ENCODE peak calls at places on chromosomes 1 and 21, in six cellular contexts. G, Q, J, T, O and S are unnamed samples.

GRCh38 chr21:35252831-35253230 is 203.7 kb upstream of the RUNX1 start:
- DNase-seq in T (no peak), O (peak), J (peak), Q (no peak), G (no peak), S (no peak)

GRCh38 chr1:99685516-99686180 is 39.7 kb downstream of the PALMD start:
- DNase-seq in T (peak), J (peak), Q (peak), G (no peak), O (peak), S (peak)

GRCh38 chr1:225885336-225885735 is 3.2 kb upstream of the TMEM63A start:
- DNase-seq in Q (peak), J (no peak), T (no peak), O (no peak), G (no peak), S (no peak)

GRCh38 chr1:50308883-50309282 is 114.4 kb downstream of the DMRTA2 start:
- DNase-seq in J (peak), O (peak), Q (no peak), G (no peak), T (no peak), S (peak)

GRCh38 chr1:238061967-238062613 is 171.4 kb upstream of the ZP4 start:
- DNase-seq in G (no peak), J (peak), O (peak), Q (no peak), T (no peak), S (peak)

GRCh38 chr21:34526618-34527290 is 14.7 kb upstream of the KCNE1 start:
- DNase-seq in Q (no peak), O (peak), T (peak), J (peak), G (no peak), S (peak)

GRCh38 chr1:26234644-26235384 is 814 bp downstream of the CEP85 start:
- DNase-seq in Q (no peak), T (no peak), O (peak), G (no peak), J (peak), S (peak)

GRCh38 chr1:152964536-152964935 is 5.9 kb upstream of the SPRR4 start:
- DNase-seq in T (no peak), J (no peak), O (peak), Q (no peak), G (no peak), S (peak)

GRCh38 chr1:43618521-43619313 is 31.2 kb upstream of the KDM4A start:
- DNase-seq in T (no peak), J (no peak), O (no peak), G (no peak), Q (peak), S (no peak)

GRCh38 chr1:23777979-23778814 is at the start of gene PITHD1:
- DNase-seq in T (peak), O (peak), J (peak), G (peak), Q (peak), S (peak)

GRCh38 chr1:226542623-226543103 is 5.9 kb upstream of the STUM start:
- DNase-seq in J (no peak), O (no peak), G (no peak), T (no peak), Q (no peak), S (no peak)

GRCh38 chr1:30174499-30174898 is 548.9 kb downstream of the MATN1 start:
- DNase-seq in J (no peak), G (no peak), T (no peak), O (no peak), Q (no peak), S (no peak)

GRCh38 chr1:30179942-30180543 is 543.3 kb downstream of the MATN1 start:
- DNase-seq in Q (no peak), T (no peak), O (no peak), J (no peak), G (no peak), S (no peak)

GRCh38 chr1:30173560-30173959 is 549.8 kb downstream of the MATN1 start:
- DNase-seq in J (no peak), O (no peak), T (no peak), G (no peak), Q (no peak), S (no peak)

GRCh38 chr1:30172757-30173156 is 550.6 kb downstream of the MATN1 start:
- DNase-seq in O (no peak), Q (no peak), G (no peak), T (no peak), J (no peak), S (no peak)

DNA sequence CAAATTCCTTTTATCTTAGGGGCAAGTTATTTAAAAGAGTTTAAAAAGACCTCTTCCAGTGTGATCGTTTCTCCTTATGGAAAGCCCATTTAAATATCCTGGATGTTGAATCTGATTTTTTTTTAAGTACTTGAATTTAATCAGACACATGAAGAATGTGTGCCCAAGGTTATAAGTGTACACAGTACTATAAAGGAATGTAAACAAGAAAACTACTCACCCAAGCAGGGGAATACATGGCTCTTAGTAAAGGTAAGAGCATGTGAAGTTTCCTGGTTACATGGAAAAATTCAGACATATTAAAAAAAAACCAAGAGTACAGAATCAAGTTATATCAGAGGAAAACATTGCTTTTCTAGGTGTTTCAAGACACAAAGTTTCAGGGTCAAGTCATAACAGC is 546.9 kb downstream of the MATN1 start:
- DNase-seq in J (no peak), O (no peak), Q (no peak), T (no peak), G (no peak), S (no peak)
- H3K27ac ChIP-seq in J (no peak), O (no peak), Q (no peak), T (no peak), G (no peak), S (no peak)

GRCh38 chr1:16204634-16205332 is 7.7 kb downstream of the ARHGEF19 start:
- DNase-seq in Q (no peak), O (peak), T (no peak), G (peak), J (no peak), S (no peak)
- H3K27ac ChIP-seq in Q (no peak), O (no peak), T (no peak), G (no peak), J (no peak), S (peak)

GRCh38 chr1:92786298-92786901 is 1.5 kb upstream of the EVI5 start:
- DNase-seq in G (no peak), T (no peak), Q (no peak), J (no peak), O (no peak), S (no peak)
- H3K27ac ChIP-seq in G (no peak), T (peak), Q (no peak), J (no peak), O (no peak), S (no peak)

DNA sequence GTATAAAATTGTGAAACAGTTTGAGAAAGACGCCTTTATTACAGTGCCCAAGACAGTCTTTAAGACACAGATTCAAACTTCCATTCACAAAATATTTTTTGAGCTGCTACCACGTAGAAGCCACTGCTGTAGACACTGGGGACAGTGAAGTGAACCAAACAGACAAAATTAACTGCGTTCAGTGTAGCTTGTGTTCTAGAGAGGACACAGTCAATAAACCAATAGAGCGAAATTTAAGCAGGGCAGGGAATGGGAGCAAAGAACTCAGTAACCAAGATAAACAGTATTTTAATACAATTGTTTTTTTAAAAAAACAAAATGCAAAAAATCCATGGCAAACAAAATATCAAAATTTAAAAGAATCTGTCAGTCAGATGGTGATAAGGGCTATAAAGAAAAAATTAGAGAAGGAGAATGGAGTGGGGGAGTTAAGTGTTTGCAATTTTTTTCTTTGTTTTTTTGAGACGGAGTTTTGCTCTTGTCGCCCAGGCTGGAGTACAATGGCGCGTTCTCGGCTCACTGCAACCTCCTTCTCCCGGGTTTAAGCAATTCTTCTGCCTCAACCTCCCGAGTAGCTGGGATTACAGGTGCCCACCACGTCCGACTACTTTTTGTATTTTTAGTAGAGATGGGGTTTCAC is 719 bp upstream of the PARS2 start:
- DNase-seq in G (no peak), O (no peak), J (no peak), T (no peak), Q (no peak), S (no peak)
- H3K27ac ChIP-seq in G (peak), O (no peak), J (no peak), T (peak), Q (peak), S (no peak)

GRCh38 chr1:156427858-156428257 is 58.8 kb downstream of the RHBG start:
- DNase-seq in J (no peak), O (no peak), Q (no peak), G (no peak), T (no peak), S (no peak)
- H3K27ac ChIP-seq in J (no peak), O (no peak), Q (no peak), G (no peak), T (no peak), S (no peak)

DNA sequence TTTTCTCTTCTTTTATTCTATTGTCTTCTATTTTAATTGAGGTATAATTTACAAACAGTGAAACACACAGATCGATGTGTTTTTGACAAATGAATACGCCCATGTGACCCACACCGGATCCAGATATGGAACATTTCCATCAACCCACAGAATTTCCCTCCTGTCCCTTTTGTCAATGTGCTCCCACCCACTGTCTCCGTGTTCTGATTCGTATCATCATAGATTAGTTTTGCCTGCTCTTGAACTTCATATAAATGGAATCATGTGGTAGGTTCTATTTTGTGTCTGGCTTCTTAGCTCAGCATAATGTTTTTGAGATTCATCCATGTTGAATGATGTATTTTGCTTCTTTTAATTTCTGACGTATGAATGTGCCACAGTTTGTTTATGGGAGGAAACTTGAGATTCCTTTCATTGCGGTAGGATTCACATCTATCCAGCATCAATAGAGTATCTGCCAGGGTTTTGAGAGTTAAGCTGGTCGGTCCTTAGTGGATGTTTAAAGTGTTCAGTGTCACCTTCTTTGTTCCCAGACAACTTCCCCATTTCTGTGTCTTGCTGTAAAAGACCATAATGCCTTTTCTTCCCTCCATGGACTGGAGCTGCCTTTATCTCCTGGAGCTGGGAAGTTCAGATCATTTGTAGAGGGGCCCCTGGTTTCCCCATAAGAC is 14.7 kb downstream of the NAV1 start:
- DNase-seq in G (no peak), J (peak), Q (no peak), O (no peak), T (no peak), S (no peak)
- H3K27ac ChIP-seq in G (no peak), J (peak), Q (peak), O (no peak), T (peak), S (no peak)

GRCh38 chr1:8063298-8064068 is 37.4 kb upstream of the ERRFI1 start:
- DNase-seq in J (no peak), O (no peak), T (no peak), G (no peak), Q (no peak), S (no peak)

GRCh38 chr1:8062861-8063260 is 36.8 kb upstream of the ERRFI1 start:
- DNase-seq in T (no peak), Q (no peak), J (no peak), O (no peak), G (no peak), S (no peak)

GRCh38 chr1:8061673-8062386 is 35.7 kb upstream of the ERRFI1 start:
- DNase-seq in O (peak), J (peak), G (no peak), T (no peak), Q (no peak), S (peak)

GRCh38 chr1:8059161-8059622 is 33.1 kb upstream of the ERRFI1 start:
- DNase-seq in Q (no peak), G (no peak), T (no peak), O (peak), J (peak), S (no peak)

DNA sequence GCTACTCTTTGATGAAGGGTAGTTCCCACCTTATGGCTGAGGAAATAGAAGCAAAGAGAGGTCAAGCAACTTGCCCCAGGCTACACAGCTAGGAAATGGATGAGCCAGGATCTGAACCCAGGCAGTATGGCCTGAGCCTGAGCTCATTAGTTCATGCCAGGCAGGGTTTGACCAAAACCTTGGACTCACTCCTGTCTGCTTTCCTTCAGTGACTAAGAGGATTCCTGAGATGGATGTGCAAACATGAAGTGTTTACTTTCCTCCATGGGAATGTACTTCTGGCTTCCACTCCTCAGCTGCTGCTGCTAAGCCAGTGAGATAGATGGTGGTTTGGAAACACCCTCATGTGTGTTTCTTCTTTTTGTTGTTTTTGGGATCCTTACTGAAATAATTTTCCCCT is 35.1 kb upstream of the ERRFI1 start:
- DNase-seq in J (peak), O (peak), G (no peak), T (no peak), Q (no peak), S (peak)
- H3K27ac ChIP-seq in J (peak), O (peak), G (no peak), T (no peak), Q (no peak), S (peak)